ENCODE peak calls at places on chromosomes 4 and X, in six cellular contexts. E is IMR-90, K is breast epithelium, Q is cardiac muscle cell, P is NT2/D1, D is left ventricle myocardium inferior. B is an unnamed sample.

GRCh38 chrX:129496625-129497024 is 26.7 kb downstream of the SMARCA1 start:
- DNase-seq in E (peak; percentile 67), K (no peak), Q (no peak), P (no peak), D (no peak), B (no peak)

GRCh38 chrX:100376581-100376980 is 33.5 kb downstream of the PCDH19 start:
- DNase-seq in E (peak; percentile 1), K (no peak), Q (peak; percentile 36), P (no peak), D (no peak), B (peak; percentile 41)

GRCh38 chr4:75028196-75028854 is 95.4 kb downstream of the PARM1 start:
- DNase-seq in E (no peak), K (no peak), Q (no peak), P (no peak), D (no peak), B (no peak)

GRCh38 chrX:7215842-7216241 is 67.9 kb upstream of the PUDP start:
- DNase-seq in E (peak; percentile 13), K (no peak), Q (no peak), P (no peak), D (no peak), B (no peak)

GRCh38 chrX:119942831-119943184 is 743 bp downstream of the NKAP start:
- DNase-seq in E (peak; percentile 0), K (no peak), Q (peak; percentile 0), P (no peak), D (no peak), B (no peak)

GRCh38 chrX:13066391-13066790 is 22.0 kb upstream of the FAM9C start:
- DNase-seq in E (no peak), K (no peak), Q (no peak), P (no peak), D (no peak), B (no peak)

GRCh38 chrX:12951590-12951965 is 23.3 kb upstream of the TMSB4X start:
- DNase-seq in E (no peak), K (no peak), Q (no peak), P (no peak), D (no peak), B (no peak)

GRCh38 chr4:163330828-163331628 is 1.4 kb downstream of the NPY1R start:
- DNase-seq in E (no peak), K (no peak), Q (no peak), P (no peak), D (no peak), B (no peak)

GRCh38 chr4:41881931-41882621 is 53.2 kb upstream of the TMEM33 start:
- DNase-seq in E (no peak), K (peak; percentile 47), Q (no peak), P (no peak), D (no peak), B (no peak)

GRCh38 chr4:189096717-189097116 is 844.0 kb upstream of the FRG1 start:
- DNase-seq in E (no peak), K (no peak), Q (no peak), P (no peak), D (no peak), B (no peak)

GRCh38 chr4:85478576-85478975 is 3.6 kb downstream of the ARHGAP24 start:
- DNase-seq in E (no peak), K (no peak), Q (peak; percentile 77), P (no peak), D (no peak), B (no peak)

GRCh38 chr4:71065991-71066390 is 72.5 kb downstream of the DCK start:
- DNase-seq in E (no peak), K (no peak), Q (no peak), P (no peak), D (no peak), B (no peak)
- H3K27me3 ChIP-seq in E (no peaks in the 10 kb centered on the region), K (no peaks in the 10 kb centered on the region), Q (no peaks in the 10 kb centered on the region), P (no peaks in the 10 kb centered on the region), D (no peaks in the 10 kb centered on the region), B (no peaks in the 10 kb centered on the region)

GRCh38 chr4:86484241-86484640 is 109.9 kb upstream of the PTPN13 start:
- DNase-seq in E (no peak), K (no peak), Q (no peak), P (no peak), D (no peak), B (no peak)

GRCh38 chr4:86481429-86481828 is 112.7 kb upstream of the PTPN13 start:
- DNase-seq in E (no peak), K (no peak), Q (no peak), P (no peak), D (no peak), B (no peak)

GRCh38 chr4:86487738-86488137 is 106.4 kb upstream of the PTPN13 start:
- DNase-seq in E (no peak), K (no peak), Q (no peak), P (no peak), D (no peak), B (no peak)

GRCh38 chr4:86482851-86483490 is 111.1 kb upstream of the PTPN13 start:
- DNase-seq in E (no peak), K (no peak), Q (peak; percentile 33), P (peak; percentile 87), D (no peak), B (peak; percentile 2)

DNA sequence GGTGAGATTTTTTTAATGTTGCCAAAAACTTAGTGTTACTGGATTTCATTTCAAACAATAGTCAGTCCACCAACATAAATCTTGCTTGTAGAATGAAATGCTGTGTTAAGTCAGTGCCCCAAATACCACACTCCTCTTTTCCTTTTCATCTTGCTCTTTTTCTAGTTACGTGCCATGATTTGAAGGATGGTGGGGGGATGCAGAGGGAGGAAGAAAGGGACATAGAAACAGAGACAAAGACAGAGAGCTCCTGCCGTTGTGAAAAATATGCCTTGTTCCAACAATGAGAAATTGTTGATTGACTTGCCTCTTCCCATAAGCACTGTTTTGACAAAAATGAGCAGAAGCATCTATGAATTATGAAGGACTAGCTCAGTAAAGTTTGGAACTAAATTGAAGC is 111.8 kb upstream of the PTPN13 start:
- DNase-seq in E (no peak), K (no peak), Q (no peak), P (no peak), D (no peak), B (no peak)
- H3K4me3 ChIP-seq in E (no peak overlapping the region), K (no peak overlapping the region), Q (no peak overlapping the region), P (no peak overlapping the region), D (peak overlapping the region; percentile 4), B (no peak overlapping the region)

DNA sequence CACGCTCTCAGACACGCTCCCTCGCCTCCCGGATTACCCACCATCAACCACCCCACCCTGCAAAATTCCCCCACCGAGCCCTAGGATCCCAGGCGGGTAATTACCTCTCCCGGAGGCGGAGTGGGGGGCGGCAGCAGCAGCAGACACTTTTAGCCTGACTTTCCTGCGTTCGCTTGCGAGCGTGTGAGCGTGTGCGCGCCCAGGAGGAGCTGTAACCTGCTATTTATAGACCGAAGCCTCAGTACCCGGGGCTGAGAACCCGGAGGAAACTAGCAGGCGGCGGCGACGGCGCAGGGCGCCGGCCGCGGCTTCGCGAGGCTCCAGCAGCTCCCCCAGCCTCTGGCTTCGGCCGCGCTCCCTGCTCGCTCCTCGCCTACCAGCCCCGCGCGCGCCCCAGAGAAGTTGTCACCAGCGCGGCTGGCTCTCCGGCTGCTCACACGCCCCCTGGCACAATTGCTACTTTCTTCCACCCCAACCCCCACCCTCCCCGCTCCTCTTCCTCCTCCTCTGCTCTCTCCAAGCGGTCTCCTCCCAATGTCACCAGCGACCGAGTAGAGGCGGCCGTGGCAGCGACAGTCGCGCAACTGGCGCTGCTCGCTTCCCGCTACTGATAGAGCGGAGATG is at the start of gene INPP4B:
- DNase-seq in E (peak; percentile 65), K (peak; percentile 54), Q (peak; percentile 64), P (no peak), D (peak; percentile 53), B (peak; percentile 47)
- H3K27me3 ChIP-seq in E (peaks cover 10% of the 10 kb centered on the region), K (peaks cover 23% of the 10 kb centered on the region), Q (peaks cover 51% of the 10 kb centered on the region), P (peaks cover 42% of the 10 kb centered on the region), D (peaks cover 37% of the 10 kb centered on the region), B (no peaks in the 10 kb centered on the region)

DNA sequence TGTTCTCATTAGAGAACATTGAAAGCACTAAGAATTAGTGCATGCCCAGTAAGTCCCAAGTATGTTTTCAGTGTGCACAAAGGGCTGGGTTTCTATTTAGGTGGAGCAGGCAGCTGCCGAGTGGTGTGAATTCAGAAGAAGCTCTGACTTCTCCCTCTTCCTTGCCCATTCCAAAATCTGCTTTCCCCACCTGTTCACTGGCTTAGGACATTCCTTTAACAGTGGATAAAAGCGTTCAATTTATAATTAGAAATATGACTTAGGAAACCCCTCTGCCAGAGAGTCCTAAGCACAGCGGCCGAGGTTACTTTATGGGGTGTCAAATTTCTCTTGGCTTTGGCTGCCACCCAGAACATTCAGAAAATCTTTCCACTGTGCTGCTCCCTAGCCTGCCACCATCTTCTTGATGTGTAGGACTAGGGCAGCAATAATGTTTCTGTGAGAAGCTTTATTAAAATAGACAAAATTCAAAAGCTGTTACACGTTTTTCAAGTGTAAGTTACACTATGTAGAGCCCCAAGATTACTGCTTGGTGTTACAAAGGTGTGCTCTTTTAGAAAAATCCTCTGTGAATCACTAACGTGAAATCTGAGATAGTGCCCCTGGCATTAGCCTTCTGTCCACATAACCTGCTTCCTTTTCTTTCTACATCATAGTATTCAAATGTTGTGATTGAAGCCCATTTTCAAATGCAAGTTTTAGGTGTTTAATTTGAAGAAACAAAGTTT is 191.6 kb upstream of the ANKRD50 start:
- DNase-seq in E (peak; percentile 68), K (no peak), Q (peak; percentile 79), P (no peak), D (peak; percentile 18), B (peak; percentile 48)
- H3K4me3 ChIP-seq in E (peak overlapping the region; percentile 30), K (no peak overlapping the region), Q (no peak overlapping the region), P (no peak overlapping the region), D (peak overlapping the region; percentile 47), B (peak overlapping the region; percentile 2)

GRCh38 chr4:186684889-186685309 is 38.8 kb downstream of the FAT1 start:
- DNase-seq in E (no peak), K (no peak), Q (no peak), P (no peak), D (no peak), B (no peak)
- H3K27me3 ChIP-seq in E (no peaks in the 10 kb centered on the region), K (no peaks in the 10 kb centered on the region), Q (no peaks in the 10 kb centered on the region), P (no peaks in the 10 kb centered on the region), D (no peaks in the 10 kb centered on the region), B (no peaks in the 10 kb centered on the region)

GRCh38 chr4:165308174-165308573 is 19.3 kb upstream of the MSMO1 start:
- DNase-seq in E (no peak), K (no peak), Q (peak; percentile 32), P (no peak), D (no peak), B (no peak)

GRCh38 chr4:165312506-165312905 is 15.0 kb upstream of the MSMO1 start:
- DNase-seq in E (peak; percentile 81), K (no peak), Q (peak; percentile 63), P (no peak), D (no peak), B (no peak)

GRCh38 chr4:165302658-165303057 is 24.8 kb upstream of the MSMO1 start:
- DNase-seq in E (no peak), K (no peak), Q (no peak), P (no peak), D (no peak), B (no peak)

DNA sequence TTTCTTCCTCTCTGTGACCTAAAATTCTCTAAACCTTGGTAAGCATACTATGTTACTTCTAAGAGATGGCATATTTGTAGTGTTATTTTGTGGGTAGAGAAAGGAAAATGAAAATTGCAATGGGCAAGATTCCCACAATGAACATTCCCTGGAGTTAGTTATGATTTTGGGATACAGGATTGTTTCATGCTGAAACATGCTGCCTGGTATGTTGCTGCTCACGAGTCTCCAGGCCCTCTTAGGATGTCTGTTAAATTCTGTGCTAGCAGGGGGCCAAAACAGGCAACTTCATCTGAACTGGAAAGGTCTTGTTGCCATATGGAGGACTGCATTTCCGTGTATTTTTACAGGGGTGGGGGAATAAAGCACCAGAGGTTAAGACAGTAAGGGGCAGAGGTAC is 18.9 kb upstream of the MSMO1 start:
- DNase-seq in E (no peak), K (no peak), Q (peak; percentile 25), P (no peak), D (no peak), B (no peak)
- H3K4me3 ChIP-seq in E (no peak overlapping the region), K (no peak overlapping the region), Q (no peak overlapping the region), P (no peak overlapping the region), D (no peak overlapping the region), B (no peak overlapping the region)

B was measured in MG63.